ENCODE peak calls at places on chromosomes 7 and 10, in eight cellular contexts. T, Q, I, R, S, G, P and C are unnamed samples.

GRCh38 chr10:106955133-106955532 is 209.4 kb downstream of the SORCS1 start:
- DNase-seq in I (no peak), R (no peak), T (no peak), Q (no peak), S (no peak), G (no peak), P (no peak), C (no peak)

GRCh38 chr7:88141025-88141424 is 78.8 kb downstream of the SRI start:
- DNase-seq in R (peak), Q (no peak), I (no peak), G (no peak), S (no peak), T (peak), P (no peak), C (no peak)

GRCh38 chr10:97842658-97843295 is 6.9 kb upstream of the GOLGA7B start:
- DNase-seq in I (no peak), G (no peak), S (no peak), Q (no peak), P (no peak), R (no peak), T (no peak), C (no peak)

GRCh38 chr10:43380610-43381222 is 9.3 kb downstream of the FXYD4 start:
- DNase-seq in Q (no peak), T (no peak), P (peak), G (no peak), R (no peak), I (peak), S (no peak), C (peak)

GRCh38 chr7:28626629-28627262 is 214.4 kb downstream of the CREB5 start:
- DNase-seq in S (peak), G (no peak), T (peak), R (peak), P (peak), I (peak), Q (no peak), C (peak)

GRCh38 chr7:548401-548800 is 28.8 kb upstream of the PDGFA start:
- DNase-seq in S (no peak), G (no peak), R (no peak), P (no peak), T (no peak), I (no peak), Q (no peak), C (no peak)

GRCh38 chr7:96729795-96730194 is 20.1 kb upstream of the SEM1 start:
- DNase-seq in R (peak), G (no peak), P (no peak), T (no peak), I (no peak), Q (no peak), S (no peak), C (no peak)

GRCh38 chr7:96718107-96719003 is 8.7 kb upstream of the SEM1 start:
- DNase-seq in G (no peak), R (no peak), S (no peak), Q (no peak), P (no peak), T (no peak), I (no peak), C (no peak)

GRCh38 chr10:4343798-4344370 is 482.1 kb upstream of the AKR1E2 start:
- DNase-seq in I (no peak), T (no peak), G (no peak), Q (no peak), P (peak), S (no peak), R (no peak), C (peak)

GRCh38 chr10:35890970-35891330 is 248.9 kb upstream of the FZD8 start:
- DNase-seq in I (no peak), S (no peak), Q (no peak), G (no peak), T (peak), R (no peak), P (no peak), C (no peak)

GRCh38 chr7:138245682-138246081 is 169.4 kb downstream of the AKR1D1 start:
- DNase-seq in R (no peak), T (peak), Q (no peak), S (no peak), I (no peak), P (no peak), G (no peak), C (no peak)

GRCh38 chr7:727104-727805 is at the start of gene PRKAR1B:
- DNase-seq in I (peak), R (no peak), T (no peak), Q (no peak), S (no peak), G (no peak), P (no peak), C (no peak)

DNA sequence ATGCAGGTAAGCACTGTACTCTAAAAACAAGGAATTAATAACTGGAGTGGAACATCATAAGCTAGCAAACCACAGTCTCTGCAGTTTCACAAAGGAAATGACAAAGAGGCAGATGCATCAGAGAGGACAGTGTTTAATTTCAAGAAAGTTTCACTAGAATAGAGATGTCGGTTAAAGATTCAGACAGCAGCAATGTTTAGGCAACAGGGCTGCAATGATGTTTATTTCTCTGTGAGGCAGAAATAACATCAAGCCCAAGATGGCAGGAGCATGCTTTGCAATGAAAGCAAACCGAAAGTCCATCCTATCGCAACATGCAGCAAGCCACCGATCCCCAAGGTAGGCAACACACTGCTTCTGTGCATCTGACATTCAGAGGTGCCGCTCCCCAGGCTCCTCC is 81.8 kb downstream of the FGFR2 start:
- DNase-seq in P (no peak), G (no peak), T (no peak), R (no peak), S (no peak), I (no peak), Q (no peak), C (no peak)
- H3K4me3 ChIP-seq in P (no peak), G (no peak), T (no peak), R (no peak), S (no peak), I (no peak), Q (no peak), C (no peak)

GRCh38 chr10:131002031-131002861 is 309.3 kb downstream of the TCERG1L start:
- DNase-seq in R (no peak), P (no peak), S (no peak), T (no peak), I (no peak), Q (no peak), G (no peak), C (no peak)
- H3K4me3 ChIP-seq in R (no peak), P (no peak), S (no peak), T (no peak), I (no peak), Q (no peak), G (no peak), C (no peak)

DNA sequence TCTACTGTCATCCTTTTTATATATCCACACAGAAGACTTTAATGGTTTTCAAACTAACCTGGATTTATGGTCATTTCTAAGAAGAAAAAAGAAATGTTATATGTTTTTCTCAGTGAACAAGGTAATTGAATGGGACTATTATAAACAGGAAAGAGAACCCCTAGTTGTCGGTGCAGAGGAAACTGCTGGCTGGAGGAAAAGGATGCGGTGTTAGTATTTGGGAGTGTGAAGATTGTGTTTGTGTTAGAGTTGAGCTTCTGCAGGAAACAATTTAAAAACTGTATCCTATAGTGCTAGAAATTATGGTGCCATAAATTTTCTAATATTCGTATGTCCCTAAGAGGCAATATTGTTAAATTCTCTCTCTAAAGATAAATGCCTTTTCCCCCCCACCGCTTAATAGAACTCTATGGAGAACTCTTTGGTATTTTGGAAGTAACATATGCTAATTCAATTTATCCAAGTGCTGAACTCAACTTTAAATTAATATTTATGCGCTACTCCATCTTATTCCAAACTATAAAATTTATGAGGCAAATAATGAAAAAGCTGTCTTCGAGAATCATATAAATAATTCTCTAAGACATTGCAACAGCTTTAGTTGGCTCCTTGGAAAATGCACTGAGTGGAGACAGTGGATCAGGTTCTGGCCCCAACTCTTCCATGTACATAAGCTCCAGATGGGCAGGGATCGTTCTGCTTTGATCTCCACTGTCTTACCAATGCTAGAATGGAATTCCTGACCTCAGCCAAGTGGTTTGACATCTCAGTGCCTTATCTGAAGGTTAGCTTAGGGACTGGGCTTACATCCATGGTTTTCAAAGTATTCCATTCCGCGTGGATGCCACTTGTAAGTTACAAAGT is 5.6 kb downstream of the BZW2 start:
- DNase-seq in T (peak), P (no peak), G (no peak), R (no peak), S (peak), I (no peak), Q (no peak), C (peak)
- H3K4me3 ChIP-seq in T (no peak), P (no peak), G (no peak), R (no peak), S (no peak), I (no peak), Q (no peak), C (no peak)

GRCh38 chr10:26214538-26215461 is 1.8 kb upstream of the GAD2 start:
- DNase-seq in Q (no peak), S (no peak), T (no peak), R (no peak), G (no peak), P (no peak), I (no peak), C (no peak)
- H3K4me3 ChIP-seq in Q (no peak), S (no peak), T (no peak), R (no peak), G (no peak), P (no peak), I (no peak), C (no peak)

GRCh38 chr7:98387136-98387535 is 13.8 kb downstream of the BAIAP2L1 start:
- DNase-seq in Q (no peak), R (no peak), S (no peak), P (no peak), I (no peak), T (no peak), G (no peak), C (no peak)
- H3K4me3 ChIP-seq in Q (no peak), R (no peak), S (no peak), P (no peak), I (no peak), T (no peak), G (no peak), C (no peak)

DNA sequence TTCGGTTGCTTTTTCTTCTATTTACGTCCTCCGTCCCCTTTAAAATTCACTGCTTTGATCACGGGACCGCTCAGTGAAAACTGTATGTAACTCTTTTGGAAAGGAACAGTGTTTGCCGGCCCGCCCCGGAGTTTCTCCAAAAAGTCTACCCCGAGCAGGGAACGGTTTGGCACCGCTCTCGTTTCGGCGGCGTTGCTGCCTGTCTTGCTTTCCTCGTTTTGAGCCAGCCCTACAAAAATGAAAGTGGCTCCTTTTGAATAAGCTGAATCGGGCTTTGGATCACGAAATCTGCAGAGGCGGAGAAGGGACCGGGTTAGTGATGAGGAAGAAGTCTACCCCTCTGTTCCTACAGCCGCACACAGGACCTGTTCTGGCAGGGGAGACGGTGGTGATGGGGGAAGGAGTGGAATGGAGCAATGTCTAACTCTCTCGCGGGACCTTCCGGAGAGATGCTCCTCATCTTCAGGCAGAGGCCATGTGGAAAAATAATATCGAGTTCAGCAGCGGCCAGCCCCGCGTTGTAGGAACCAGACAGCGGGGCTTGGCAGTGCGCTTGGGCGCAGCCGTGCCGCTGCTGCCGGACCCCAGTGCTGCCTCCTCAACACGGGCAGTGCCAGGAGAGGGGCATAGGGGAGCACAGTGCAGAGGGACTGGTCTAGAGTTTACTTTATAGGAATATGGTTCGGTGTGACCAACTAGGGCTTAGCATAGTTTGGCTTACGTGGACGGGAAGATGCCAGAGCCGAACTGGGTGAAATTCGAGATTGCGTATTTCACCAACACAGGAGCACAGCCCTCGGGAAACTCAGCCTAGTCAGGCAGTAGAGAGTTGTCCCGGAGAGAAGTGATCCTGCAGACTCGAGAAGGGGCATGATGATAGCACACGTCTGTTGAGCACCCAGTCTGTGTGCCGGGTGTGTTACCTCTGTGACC is 1.4 kb downstream of the HTRA1 start:
- DNase-seq in S (peak), T (peak), Q (no peak), R (peak), I (no peak), P (peak), G (peak), C (no peak)
- H3K4me3 ChIP-seq in S (peak), T (peak), Q (peak), R (peak), I (peak), P (peak), G (peak), C (peak)

DNA sequence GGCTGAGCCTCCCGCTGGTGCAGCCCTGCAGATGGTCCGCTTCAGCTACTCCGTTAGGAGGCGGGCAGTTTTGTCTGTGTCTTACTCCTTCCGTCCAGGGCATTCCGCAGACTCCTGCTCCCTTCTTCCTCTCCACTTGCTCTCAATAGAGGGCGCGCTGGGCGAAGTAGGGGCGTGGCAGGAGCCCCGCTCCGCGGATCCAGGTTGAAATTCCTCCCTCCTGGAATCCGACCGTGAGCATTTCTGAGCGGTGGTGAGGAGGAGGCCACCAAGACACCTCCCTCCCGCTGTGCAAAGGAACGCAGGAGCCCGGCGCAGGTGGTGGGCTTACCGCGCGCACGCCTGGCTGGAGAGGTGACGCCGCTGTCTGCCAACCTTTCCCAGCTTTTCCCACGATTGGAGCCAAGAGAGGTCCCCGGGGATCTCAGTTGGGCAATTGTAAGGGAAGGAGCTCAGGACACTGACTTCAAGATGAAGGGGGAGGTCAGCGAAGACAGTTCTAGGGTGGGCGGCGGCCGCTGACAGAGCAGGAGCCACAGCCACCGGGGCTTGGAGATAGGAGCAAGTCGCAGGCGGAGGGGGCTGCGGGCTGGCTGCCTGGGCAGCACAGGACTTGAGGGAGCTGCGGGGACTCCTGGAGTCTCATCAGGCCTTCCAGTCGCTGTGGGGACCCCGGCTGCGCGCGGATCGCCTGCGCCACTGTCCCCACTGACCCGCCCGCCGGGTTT is 1011.3 kb downstream of the XPNPEP1 start:
- DNase-seq in T (no peak), S (peak), Q (no peak), I (peak), P (peak), R (peak), G (peak), C (peak)
- H3K4me3 ChIP-seq in T (no peak), S (peak), Q (no peak), I (peak), P (peak), R (peak), G (peak), C (peak)

DNA sequence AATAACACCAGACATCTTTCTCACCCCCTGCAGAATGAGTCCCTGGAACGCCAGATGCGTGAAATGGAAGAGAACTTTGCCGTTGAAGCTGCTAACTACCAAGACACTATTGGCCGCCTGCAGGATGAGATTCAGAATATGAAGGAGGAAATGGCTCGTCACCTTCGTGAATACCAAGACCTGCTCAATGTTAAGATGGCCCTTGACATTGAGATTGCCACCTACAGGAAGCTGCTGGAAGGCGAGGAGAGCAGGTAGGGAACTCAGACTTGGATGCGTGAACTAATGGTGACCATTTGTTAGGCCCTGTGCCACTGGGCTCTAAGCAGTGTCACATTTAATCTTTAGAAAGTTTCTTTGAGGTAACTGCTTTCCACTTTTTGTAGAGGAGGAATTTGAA is 7.1 kb downstream of the VIM start:
- DNase-seq in T (no peak), I (peak), S (no peak), G (no peak), P (no peak), Q (no peak), R (no peak), C (peak)
- H3K4me3 ChIP-seq in T (no peak), I (no peak), S (no peak), G (peak), P (peak), Q (no peak), R (no peak), C (peak)

DNA sequence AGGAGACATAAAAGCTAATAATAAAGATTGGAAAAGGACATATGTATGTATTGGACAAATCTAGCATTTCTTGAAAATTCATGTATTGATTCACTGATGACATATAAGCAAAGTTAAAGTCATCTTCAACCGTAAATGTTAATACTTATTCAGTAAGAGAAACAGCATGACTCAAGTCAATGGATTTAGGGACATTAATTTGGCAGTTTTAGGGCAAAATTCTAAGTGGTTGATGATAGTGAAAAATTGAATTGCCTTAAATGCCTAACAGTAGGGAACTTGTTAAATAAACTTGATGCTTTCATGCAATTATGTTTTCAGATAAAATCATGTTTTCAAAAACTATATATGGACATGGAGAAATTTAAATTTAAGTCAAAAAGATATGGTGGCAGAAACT is 24.9 kb upstream of the ITGB1 start:
- DNase-seq in T (no peak), R (no peak), I (no peak), Q (no peak), P (no peak), S (no peak), G (no peak), C (peak)
- H3K4me3 ChIP-seq in T (no peak), R (peak), I (peak), Q (no peak), P (no peak), S (no peak), G (no peak), C (peak)

DNA sequence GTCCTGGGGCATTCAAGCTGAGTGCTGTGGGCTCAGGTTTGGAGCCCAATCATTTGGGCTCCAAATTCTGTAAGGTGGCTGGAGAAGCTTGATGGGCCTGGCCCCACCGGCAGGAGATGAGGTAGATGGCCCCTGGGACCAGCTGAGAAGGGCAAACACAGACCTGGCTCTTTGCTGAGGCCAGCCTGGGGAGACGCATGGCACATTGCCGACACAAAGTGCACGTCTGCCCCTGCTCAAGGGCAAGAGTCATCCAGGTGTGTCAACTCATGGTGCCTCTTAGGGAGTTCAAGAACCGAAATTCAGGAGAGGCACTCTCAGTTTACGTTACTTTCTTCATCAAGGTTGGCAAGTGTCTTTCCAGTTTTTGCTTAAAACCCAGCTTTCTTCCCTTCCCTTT is 227.5 kb downstream of the LRMDA start:
- DNase-seq in I (no peak), P (no peak), S (no peak), G (no peak), R (no peak), T (no peak), Q (no peak), C (no peak)
- H3K4me3 ChIP-seq in I (no peak), P (no peak), S (no peak), G (no peak), R (no peak), T (no peak), Q (no peak), C (no peak)